ENCODE peak calls at places on chromosomes 13 and 19, in seven cellular contexts. One of them, this sample, is unnamed.

GRCh38 chr19:40280608-40281221 is 4.4 kb downstream of the AKT2 start:
- DNase-seq in AG10803: no peak
- DNase-seq in choroid plexus epithelial cell: no peak
- DNase-seq in transverse colon: peak; percentile 88
- DNase-seq in mesothelial cell of epicardium: no peak
- DNase-seq in A549: no peak
- DNase-seq in foreskin fibroblast: no peak
- DNase-seq in this sample: no peak

GRCh38 chr13:112941349-112941748 is 27.7 kb upstream of the MCF2L start:
- DNase-seq in choroid plexus epithelial cell: no peak
- DNase-seq in foreskin fibroblast: no peak
- DNase-seq in mesothelial cell of epicardium: no peak
- DNase-seq in AG10803: no peak
- DNase-seq in A549: no peak
- DNase-seq in transverse colon: no peak
- DNase-seq in this sample: no peak

GRCh38 chr13:37701972-37702371 is 103.4 kb upstream of the POSTN start:
- DNase-seq in choroid plexus epithelial cell: peak; percentile 98
- DNase-seq in AG10803: peak; percentile 98
- DNase-seq in mesothelial cell of epicardium: no peak
- DNase-seq in A549: peak; percentile 29
- DNase-seq in transverse colon: no peak
- DNase-seq in foreskin fibroblast: peak; percentile 95
- DNase-seq in this sample: no peak

GRCh38 chr13:101289764-101290163 is 126.5 kb downstream of the NALCN start:
- DNase-seq in A549: peak; percentile 11
- DNase-seq in mesothelial cell of epicardium: no peak
- DNase-seq in choroid plexus epithelial cell: peak; percentile 90
- DNase-seq in transverse colon: no peak
- DNase-seq in AG10803: peak; percentile 50
- DNase-seq in foreskin fibroblast: no peak
- DNase-seq in this sample: no peak

GRCh38 chr13:113863511-113864302 is at the start of gene GAS6:
- DNase-seq in AG10803: peak; percentile 70
- DNase-seq in A549: peak; percentile 27
- DNase-seq in choroid plexus epithelial cell: peak; percentile 34
- DNase-seq in mesothelial cell of epicardium: no peak
- DNase-seq in foreskin fibroblast: peak; percentile 51
- DNase-seq in transverse colon: peak; percentile 80
- DNase-seq in this sample: no peak

GRCh38 chr19:46980756-46981155 is 38.9 kb upstream of the NPAS1 start:
- DNase-seq in A549: no peak
- DNase-seq in foreskin fibroblast: no peak
- DNase-seq in choroid plexus epithelial cell: no peak
- DNase-seq in mesothelial cell of epicardium: no peak
- DNase-seq in AG10803: no peak
- DNase-seq in transverse colon: no peak
- DNase-seq in this sample: no peak

GRCh38 chr13:82257790-82258507 is 1624.3 kb downstream of the SLITRK1 start:
- DNase-seq in A549: no peak
- DNase-seq in foreskin fibroblast: no peak
- DNase-seq in choroid plexus epithelial cell: no peak
- DNase-seq in AG10803: no peak
- DNase-seq in transverse colon: no peak
- DNase-seq in mesothelial cell of epicardium: no peak
- DNase-seq in this sample: no peak

GRCh38 chr19:11261431-11261901 is 858 bp downstream of the DOCK6 start:
- DNase-seq in choroid plexus epithelial cell: no peak
- DNase-seq in A549: no peak
- DNase-seq in transverse colon: no peak
- DNase-seq in mesothelial cell of epicardium: no peak
- DNase-seq in AG10803: no peak
- DNase-seq in foreskin fibroblast: no peak
- DNase-seq in this sample: no peak

GRCh38 chr19:574658-575526 is 2.5 kb downstream of the BSG start:
- DNase-seq in foreskin fibroblast: peak; percentile 41
- DNase-seq in choroid plexus epithelial cell: peak; percentile 76
- DNase-seq in AG10803: no peak
- DNase-seq in mesothelial cell of epicardium: peak; percentile 18
- DNase-seq in transverse colon: no peak
- DNase-seq in A549: no peak
- DNase-seq in this sample: no peak

GRCh38 chr13:40251343-40252032 is 415.0 kb downstream of the FOXO1 start:
- DNase-seq in choroid plexus epithelial cell: peak; percentile 71
- DNase-seq in foreskin fibroblast: peak; percentile 30
- DNase-seq in AG10803: no peak
- DNase-seq in mesothelial cell of epicardium: no peak
- DNase-seq in A549: no peak
- DNase-seq in transverse colon: no peak
- DNase-seq in this sample: no peak

GRCh38 chr13:48492123-48493075 is 40.5 kb downstream of the RCBTB2 start:
- DNase-seq in mesothelial cell of epicardium: no peak
- DNase-seq in foreskin fibroblast: peak; percentile 74
- DNase-seq in transverse colon: peak; percentile 69
- DNase-seq in choroid plexus epithelial cell: no peak
- DNase-seq in AG10803: peak; percentile 78
- DNase-seq in A549: no peak
- DNase-seq in this sample: peak; percentile 60

GRCh38 chr19:45278087-45278486 is 27.0 kb downstream of the MARK4 start:
- DNase-seq in transverse colon: no peak
- DNase-seq in foreskin fibroblast: no peak
- DNase-seq in mesothelial cell of epicardium: no peak
- DNase-seq in choroid plexus epithelial cell: no peak
- DNase-seq in AG10803: no peak
- DNase-seq in A549: no peak
- DNase-seq in this sample: no peak

GRCh38 chr13:85638815-85639393 is 160.3 kb downstream of the SLITRK6 start:
- DNase-seq in AG10803: no peak
- DNase-seq in foreskin fibroblast: no peak
- DNase-seq in choroid plexus epithelial cell: no peak
- DNase-seq in transverse colon: no peak
- DNase-seq in mesothelial cell of epicardium: no peak
- DNase-seq in A549: no peak
- DNase-seq in this sample: no peak

GRCh38 chr13:86856996-86857395 is 814.2 kb upstream of the SLITRK5 start:
- DNase-seq in mesothelial cell of epicardium: no peak
- DNase-seq in AG10803: no peak
- DNase-seq in foreskin fibroblast: no peak
- DNase-seq in transverse colon: no peak
- DNase-seq in choroid plexus epithelial cell: peak; percentile 84
- DNase-seq in A549: no peak
- DNase-seq in this sample: no peak

GRCh38 chr13:104954210-104954609 is 1581.3 kb downstream of the EFNB2 start:
- DNase-seq in A549: no peak
- DNase-seq in foreskin fibroblast: peak; percentile 48
- DNase-seq in mesothelial cell of epicardium: no peak
- DNase-seq in AG10803: no peak
- DNase-seq in transverse colon: no peak
- DNase-seq in choroid plexus epithelial cell: peak; percentile 66
- DNase-seq in this sample: no peak

GRCh38 chr19:35351441-35352176 is 3.9 kb downstream of the FFAR1 start:
- DNase-seq in choroid plexus epithelial cell: no peak
- DNase-seq in foreskin fibroblast: no peak
- DNase-seq in mesothelial cell of epicardium: no peak
- DNase-seq in AG10803: no peak
- DNase-seq in A549: no peak
- DNase-seq in transverse colon: no peak
- DNase-seq in this sample: no peak

GRCh38 chr19:23283925-23284324 is 33.7 kb upstream of the ZNF724 start:
- DNase-seq in foreskin fibroblast: peak; percentile 10
- DNase-seq in A549: peak; percentile 61
- DNase-seq in transverse colon: peak; percentile 74
- DNase-seq in mesothelial cell of epicardium: no peak
- DNase-seq in choroid plexus epithelial cell: peak; percentile 65
- DNase-seq in AG10803: peak; percentile 18
- DNase-seq in this sample: peak; percentile 27

GRCh38 chr13:52785721-52786120 is 46.1 kb upstream of the CNMD start:
- DNase-seq in foreskin fibroblast: no peak
- DNase-seq in AG10803: no peak
- DNase-seq in A549: no peak
- DNase-seq in choroid plexus epithelial cell: no peak
- DNase-seq in transverse colon: no peak
- DNase-seq in mesothelial cell of epicardium: no peak
- DNase-seq in this sample: no peak

GRCh38 chr13:113897966-113898365 is 34.1 kb upstream of the GAS6 start:
- DNase-seq in A549: no peak
- DNase-seq in foreskin fibroblast: no peak
- DNase-seq in transverse colon: no peak
- DNase-seq in AG10803: no peak
- DNase-seq in mesothelial cell of epicardium: no peak
- DNase-seq in choroid plexus epithelial cell: no peak
- DNase-seq in this sample: no peak

GRCh38 chr13:65670014-65670625 is 1560.0 kb downstream of the PCDH9 start:
- DNase-seq in AG10803: no peak
- DNase-seq in mesothelial cell of epicardium: no peak
- DNase-seq in choroid plexus epithelial cell: no peak
- DNase-seq in A549: no peak
- DNase-seq in foreskin fibroblast: no peak
- DNase-seq in transverse colon: no peak
- DNase-seq in this sample: no peak

GRCh38 chr19:6429419-6430221 is 3.9 kb downstream of the SLC25A41 start:
- DNase-seq in A549: no peak
- DNase-seq in foreskin fibroblast: no peak
- DNase-seq in choroid plexus epithelial cell: no peak
- DNase-seq in transverse colon: no peak
- DNase-seq in AG10803: no peak
- DNase-seq in mesothelial cell of epicardium: no peak
- DNase-seq in this sample: no peak
- TF ChIP-seq CTCF in A549: no peak
- TF ChIP-seq CTCF in foreskin fibroblast: no peak
- TF ChIP-seq CTCF in choroid plexus epithelial cell: no peak
- TF ChIP-seq CTCF in transverse colon: no peak
- TF ChIP-seq CTCF in AG10803: no peak
- TF ChIP-seq CTCF in mesothelial cell of epicardium: no peak
- TF ChIP-seq CTCF in this sample: no peak

GRCh38 chr13:110705826-110706569 is at the start of gene CARS2:
- DNase-seq in A549: peak; percentile 97
- DNase-seq in mesothelial cell of epicardium: peak; percentile 87
- DNase-seq in foreskin fibroblast: peak; percentile 97
- DNase-seq in transverse colon: peak; percentile 98
- DNase-seq in choroid plexus epithelial cell: peak; percentile 98
- DNase-seq in AG10803: peak; percentile 96
- DNase-seq in this sample: peak; percentile 82
- TF ChIP-seq CTCF in A549: no peak
- TF ChIP-seq CTCF in mesothelial cell of epicardium: no peak
- TF ChIP-seq CTCF in foreskin fibroblast: no peak
- TF ChIP-seq CTCF in transverse colon: peak; percentile 1
- TF ChIP-seq CTCF in choroid plexus epithelial cell: peak; percentile 16
- TF ChIP-seq CTCF in AG10803: peak; percentile 9
- TF ChIP-seq CTCF in this sample: no peak

DNA sequence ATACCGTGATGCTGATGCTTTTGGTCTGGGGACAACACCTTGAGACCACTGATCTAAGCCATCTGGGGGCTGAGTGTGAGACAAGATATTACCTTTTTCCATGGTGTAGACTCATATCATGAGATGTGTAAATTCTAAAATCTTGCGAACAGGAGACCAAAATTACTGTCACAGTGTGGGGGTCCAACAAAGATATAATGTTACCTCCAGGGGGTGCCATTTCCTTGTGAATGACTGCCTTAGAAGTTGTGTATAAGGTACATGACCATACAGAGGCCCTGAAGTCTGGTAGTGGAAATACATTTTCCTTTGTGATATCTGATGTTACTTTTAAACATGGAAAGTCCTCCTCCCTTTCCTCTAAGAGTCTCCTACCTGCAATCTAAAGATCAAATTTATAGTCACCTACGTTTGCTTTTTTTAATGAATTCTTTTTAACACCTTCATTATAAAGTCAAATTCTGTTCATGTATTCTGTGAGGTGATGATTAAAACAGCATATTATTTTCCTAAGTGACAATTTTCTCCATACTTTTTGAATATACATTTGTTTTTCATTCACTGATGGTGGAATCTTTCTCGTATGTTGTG is 113.5 kb downstream of the RFC3 start:
- DNase-seq in transverse colon: no peak
- DNase-seq in AG10803: peak; percentile 58
- DNase-seq in foreskin fibroblast: peak; percentile 42
- DNase-seq in A549: peak; percentile 52
- DNase-seq in mesothelial cell of epicardium: no peak
- DNase-seq in choroid plexus epithelial cell: peak; percentile 80
- DNase-seq in this sample: no peak
- TF ChIP-seq CTCF in transverse colon: peak; percentile 38
- TF ChIP-seq CTCF in AG10803: peak; percentile 65
- TF ChIP-seq CTCF in foreskin fibroblast: peak; percentile 36
- TF ChIP-seq CTCF in A549: peak; percentile 32
- TF ChIP-seq CTCF in mesothelial cell of epicardium: peak; percentile 63
- TF ChIP-seq CTCF in choroid plexus epithelial cell: peak; percentile 62
- TF ChIP-seq CTCF in this sample: no peak

DNA sequence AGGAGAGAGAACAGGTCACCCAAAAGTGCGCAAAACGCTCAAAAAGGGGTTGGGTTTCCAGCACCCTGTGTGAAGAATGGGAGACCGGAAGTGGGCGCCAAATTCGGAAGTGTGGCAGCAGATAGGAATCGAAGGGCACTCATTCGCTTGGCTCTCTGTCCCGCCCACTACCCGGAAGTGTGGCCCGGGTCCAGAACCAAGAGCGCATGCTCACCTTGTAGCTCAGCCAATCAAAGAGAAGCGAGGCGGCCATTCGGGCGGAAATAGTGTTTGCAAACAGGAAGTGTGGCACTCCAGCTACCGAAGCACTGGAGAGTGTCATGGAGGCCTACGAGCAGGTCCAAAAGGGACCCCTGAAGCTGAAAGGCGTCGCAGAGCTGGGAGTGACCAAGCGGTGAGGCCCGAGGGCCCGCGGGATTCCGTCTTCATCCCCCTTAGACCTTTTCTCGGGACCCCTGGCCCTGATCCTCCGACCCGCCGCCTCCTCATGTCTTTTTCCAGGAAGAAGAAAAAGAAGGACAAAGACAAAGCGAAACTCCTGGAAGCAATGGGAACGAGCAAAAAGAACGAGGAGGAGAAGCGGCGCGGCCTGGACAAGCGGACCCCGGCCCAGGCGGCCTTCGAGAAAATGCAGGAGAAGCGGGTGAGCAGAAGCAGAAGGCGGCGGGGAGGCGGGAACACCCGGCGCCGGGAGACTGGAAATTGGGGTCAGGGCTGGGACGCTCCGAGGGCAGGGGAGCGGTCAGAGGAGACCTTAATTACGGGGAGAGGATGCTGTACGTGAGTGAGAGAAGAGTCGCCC is at the start of gene FAM32A:
- DNase-seq in foreskin fibroblast: peak; percentile 99
- DNase-seq in transverse colon: peak; percentile 100
- DNase-seq in AG10803: peak; percentile 99
- DNase-seq in mesothelial cell of epicardium: peak; percentile 91
- DNase-seq in choroid plexus epithelial cell: peak; percentile 99
- DNase-seq in A549: peak; percentile 98
- DNase-seq in this sample: peak; percentile 94
- TF ChIP-seq CTCF in foreskin fibroblast: no peak
- TF ChIP-seq CTCF in transverse colon: peak; percentile 34
- TF ChIP-seq CTCF in AG10803: peak; percentile 50
- TF ChIP-seq CTCF in mesothelial cell of epicardium: no peak
- TF ChIP-seq CTCF in choroid plexus epithelial cell: peak; percentile 62
- TF ChIP-seq CTCF in A549: peak; percentile 27
- TF ChIP-seq CTCF in this sample: no peak

This sample was measured in activated B cell treated with CpG ODN at 0.5 μM for 24 hours.